ENCODE peak calls at places on chromosome 1, in seven cellular contexts. R is KG1; D is activated CD4-positive, alpha-beta T cell treated with anti-CD3 and anti-CD28 coated beads for 36 hours; M is coronary artery; S is RPMI8226; Z is PC-3; Y is body of pancreas. E is an unnamed sample.

GRCh38 chr1:1489861-1490260 is 18.3 kb downstream of the ATAD3B start:
- DNase-seq in M (no peak), Z (no peak), Y (no peak), D (no peak), R (no peak), S (no peak), E (no peak)

GRCh38 chr1:109618614-109619404 is 607 bp downstream of the GNAT2 start:
- DNase-seq in Z (no peak), D (no peak), S (no peak), R (no peak), Y (peak), M (no peak), E (no peak)

GRCh38 chr1:17837631-17838030 is 82.5 kb downstream of the ACTL8 start:
- DNase-seq in S (no peak), M (no peak), Z (no peak), R (no peak), Y (no peak), D (no peak), E (no peak)

GRCh38 chr1:26529655-26530539 is at the start of gene RPS6KA1:
- DNase-seq in S (peak), M (no peak), R (no peak), Y (peak), D (peak), Z (peak), E (peak)

GRCh38 chr1:15577691-15578090 is 7.2 kb downstream of the AGMAT start:
- DNase-seq in R (no peak), D (no peak), Z (no peak), M (no peak), Y (no peak), S (no peak), E (no peak)

GRCh38 chr1:167819849-167820683 is 93.9 kb downstream of the ADCY10 start:
- DNase-seq in R (no peak), Z (peak), S (peak), M (peak), D (peak), Y (peak), E (no peak)

GRCh38 chr1:184745110-184745509 is 9.5 kb downstream of the EDEM3 start:
- DNase-seq in M (no peak), S (no peak), Z (peak), R (no peak), Y (no peak), D (no peak), E (no peak)

GRCh38 chr1:112938188-112938587 is 17.8 kb downstream of the SLC16A1 start:
- DNase-seq in Z (no peak), Y (no peak), M (no peak), D (no peak), S (no peak), R (no peak), E (no peak)

GRCh38 chr1:182080955-182081582 is 19.6 kb upstream of the ZNF648 start:
- DNase-seq in S (peak), M (no peak), Z (peak), R (peak), D (peak), Y (peak), E (peak)

GRCh38 chr1:229388876-229389580 is 44.9 kb downstream of the ACTA1 start:
- DNase-seq in S (no peak), D (no peak), R (no peak), M (no peak), Y (no peak), Z (peak), E (no peak)

GRCh38 chr1:198937231-198938031 is 298.6 kb downstream of the PTPRC start:
- DNase-seq in Y (peak), S (peak), Z (peak), D (peak), M (no peak), R (peak), E (peak)

GRCh38 chr1:23899070-23899469 is 14.1 kb downstream of the CNR2 start:
- DNase-seq in D (peak), S (peak), R (no peak), Z (no peak), M (no peak), Y (no peak), E (no peak)